ENCODE peak calls at places on chromosomes 1 and 21, in five cellular contexts. M is mesenteric fat pad; U is activated CD4-positive, alpha-beta T cell treated with anti-CD3 and anti-CD28 coated beads for 36 hours; I is Right ventricle myocardium superior; Z is cortex of kidney. W is an unnamed sample.

GRCh38 chr1:61320575-61320974 is 238.2 kb downstream of the NFIA start:
- DNase-seq in M (no peak), U (no peak), I (no peak), Z (no peak), W (no peak)

GRCh38 chr1:155320661-155321576 is at the start of gene RUSC1:
- DNase-seq in M (peak; percentile 92), U (peak; percentile 89), I (peak; percentile 94), Z (no peak), W (no peak)

GRCh38 chr21:22575165-22575584 is 1577.0 kb downstream of the NCAM2 start:
- DNase-seq in M (no peak), U (peak; percentile 18), I (no peak), Z (no peak), W (no peak)

GRCh38 chr1:213947200-213947775 is 40.5 kb upstream of the PROX1 start:
- DNase-seq in M (no peak), U (no peak), I (no peak), Z (no peak), W (no peak)

GRCh38 chr1:15949453-15950245 is 26.3 kb downstream of the ZBTB17 start:
- DNase-seq in M (peak; percentile 95), U (peak; percentile 94), I (peak; percentile 90), Z (no peak), W (no peak)

GRCh38 chr1:181669209-181669608 is 185.9 kb downstream of the CACNA1E start:
- DNase-seq in M (no peak), U (no peak), I (no peak), Z (no peak), W (no peak)

GRCh38 chr1:116825400-116825734 is 71.1 kb downstream of the CD2 start:
- DNase-seq in M (no peak), U (no peak), I (peak; percentile 53), Z (no peak), W (no peak)

GRCh38 chr1:26575350-26575747 is 45.8 kb downstream of the RPS6KA1 start:
- DNase-seq in M (no peak), U (no peak), I (no peak), Z (no peak), W (no peak)

GRCh38 chr1:18875107-18875795 is 15.8 kb upstream of the TAS1R2 start:
- DNase-seq in M (peak; percentile 92), U (peak; percentile 88), I (peak; percentile 87), Z (no peak), W (no peak)

GRCh38 chr1:203113308-203113707 is 14.2 kb upstream of the ADORA1 start:
- DNase-seq in M (no peak), U (no peak), I (no peak), Z (no peak), W (no peak)

GRCh38 chr1:225845633-225846259 is 35.8 kb downstream of the EPHX1 start:
- DNase-seq in M (no peak), U (peak; percentile 64), I (peak; percentile 85), Z (no peak), W (no peak)

GRCh38 chr21:21851657-21852056 is 853.4 kb downstream of the NCAM2 start:
- DNase-seq in M (no peak), U (no peak), I (no peak), Z (no peak), W (no peak)

GRCh38 chr1:235045034-235045690 is 83.5 kb downstream of the TOMM20 start:
- DNase-seq in M (no peak), U (no peak), I (no peak), Z (no peak), W (no peak)

GRCh38 chr1:246427611-246428010 is 79.5 kb downstream of the SMYD3 start:
- DNase-seq in M (no peak), U (no peak), I (no peak), Z (no peak), W (no peak)